ENCODE peak calls at places on chromosomes 3 and 15, in five cellular contexts. O is CD4-positive, alpha-beta memory T cell; E is cardiac muscle cell; P is lower lobe of right lung; W is ovary. I is an unnamed sample.

GRCh38 chr3:17639257-17639656 is 103.2 kb downstream of the TBC1D5 start:
- DNase-seq in E (no peak), W (no peak), P (no peak), O (no peak), I (no peak)

GRCh38 chr3:117903226-117903625 is 1131.4 kb downstream of the IGSF11 start:
- DNase-seq in P (no peak), W (no peak), O (no peak), E (no peak), I (no peak)

GRCh38 chr3:185846041-185846440 is 21.2 kb upstream of the IGF2BP2 start:
- DNase-seq in E (peak; percentile 24), O (no peak), P (no peak), W (no peak), I (no peak)

GRCh38 chr3:176970770-176971169 is 226.5 kb downstream of the TBL1XR1 start:
- DNase-seq in P (no peak), O (no peak), W (no peak), E (no peak), I (no peak)

GRCh38 chr15:41832875-41833274 is 5.0 kb downstream of the JMJD7 start:
- DNase-seq in O (no peak), W (no peak), E (no peak), P (peak; percentile 68), I (no peak)

GRCh38 chr15:27820722-27821121 is 278.4 kb downstream of the OCA2 start:
- DNase-seq in O (no peak), P (no peak), W (no peak), E (no peak), I (no peak)

GRCh38 chr3:4978966-4979400 is 254 bp upstream of the BHLHE40 start:
- DNase-seq in P (peak; percentile 98), W (peak; percentile 96), E (peak; percentile 92), O (peak; percentile 87), I (peak; percentile 84)

GRCh38 chr3:132785292-132785691 is 63.1 kb upstream of the NPHP3 start:
- DNase-seq in W (no peak), O (no peak), E (no peak), P (no peak), I (no peak)

GRCh38 chr3:73419993-73420392 is 204.7 kb downstream of the PDZRN3 start:
- DNase-seq in E (no peak), W (no peak), P (no peak), O (no peak), I (no peak)

GRCh38 chr3:42118762-42119361 is 27.7 kb downstream of the TRAK1 start:
- DNase-seq in W (no peak), O (no peak), E (peak; percentile 52), P (no peak), I (no peak)

GRCh38 chr15:45417303-45417950 is 39.1 kb upstream of the GATM start:
- DNase-seq in O (no peak), W (no peak), E (no peak), P (no peak), I (no peak)

GRCh38 chr3:140617135-140617534 is 60.7 kb upstream of the TRIM42 start:
- DNase-seq in P (no peak), E (no peak), O (no peak), W (no peak), I (no peak)

GRCh38 chr3:56366641-56366984 is 101.7 kb downstream of the ERC2 start:
- DNase-seq in W (no peak), E (no peak), P (no peak), O (no peak), I (no peak)

GRCh38 chr15:78761020-78761419 is 50.2 kb downstream of the ADAMTS7 start:
- DNase-seq in W (no peak), E (no peak), O (no peak), P (no peak), I (no peak)

GRCh38 chr3:53161820-53162671 is 1.0 kb downstream of the PRKCD start:
- DNase-seq in O (peak; percentile 31), W (peak; percentile 48), E (peak; percentile 53), P (peak; percentile 71), I (no peak)

GRCh38 chr15:101045236-101045646 is 126.1 kb downstream of the LRRK1 start:
- DNase-seq in P (peak; percentile 21), W (peak; percentile 63), O (no peak), E (no peak), I (no peak)

GRCh38 chr3:3560566-3561336 is 238.5 kb upstream of the LRRN1 start:
- DNase-seq in E (no peak), W (no peak), O (no peak), P (no peak), I (no peak)

GRCh38 chr3:140004271-140004670 is 69.3 kb downstream of the CLSTN2 start:
- DNase-seq in P (no peak), E (no peak), O (no peak), W (no peak), I (no peak)

GRCh38 chr3:100245932-100246331 is 14.9 kb upstream of the TBC1D23 start:
- DNase-seq in E (no peak), O (no peak), P (no peak), W (no peak), I (no peak)

GRCh38 chr15:77798151-77798550 is 165.4 kb upstream of the LINGO1 start:
- DNase-seq in E (no peak), P (no peak), O (no peak), W (no peak), I (no peak)

GRCh38 chr3:49013738-49014660 is 4.4 kb downstream of the DALRD3 start:
- DNase-seq in E (peak; percentile 42), O (peak; percentile 47), W (peak; percentile 43), P (no peak), I (no peak)

GRCh38 chr15:43253431-43254403 is 13.0 kb downstream of the TGM5 start:
- DNase-seq in W (no peak), O (peak; percentile 9), E (no peak), P (no peak), I (no peak)

GRCh38 chr15:86743283-86743903 is 663.7 kb downstream of the AGBL1 start:
- DNase-seq in W (no peak), E (peak; percentile 76), O (peak; percentile 38), P (no peak), I (no peak)

GRCh38 chr3:179760944-179761343 is 108.1 kb downstream of the USP13 start:
- DNase-seq in O (no peak), W (no peak), P (no peak), E (no peak), I (no peak)

GRCh38 chr3:135261916-135262315 is 466.9 kb downstream of the EPHB1 start:
- DNase-seq in W (no peak), E (no peak), P (no peak), O (no peak), I (no peak)

GRCh38 chr3:194306771-194307640 is 44.1 kb downstream of the CPN2 start:
- DNase-seq in E (no peak), W (no peak), P (no peak), O (no peak), I (no peak)

GRCh38 chr15:82122754-82123400 is 77.1 kb upstream of the MEX3B start:
- DNase-seq in P (no peak), E (no peak), O (no peak), W (peak; percentile 75), I (no peak)

DNA sequence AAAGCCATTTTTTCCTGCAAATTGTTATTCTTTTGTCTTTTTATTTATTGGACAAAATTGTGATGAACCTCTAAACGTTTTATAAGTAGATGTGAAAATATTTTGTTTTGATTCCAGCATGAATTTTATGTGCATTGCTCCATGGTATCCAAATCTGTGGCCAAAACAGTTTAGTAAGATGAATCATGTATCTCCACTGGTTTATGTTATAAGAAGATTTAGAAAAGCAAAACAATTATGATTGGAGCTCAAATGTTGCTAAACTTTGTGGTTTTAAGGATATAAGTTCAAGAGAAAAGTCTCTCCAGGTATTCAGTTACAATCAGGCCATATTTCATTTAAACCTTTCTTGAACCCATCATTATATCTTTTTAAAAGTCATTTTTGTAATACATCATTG is 80.9 kb downstream of the NECTIN3 start:
- DNase-seq in E (no peak), W (no peak), O (no peak), P (no peak), I (no peak)
- H3K27ac ChIP-seq in E (no peak overlapping the region), W (no peak overlapping the region), O (no peak overlapping the region), P (no peak overlapping the region), I (no peak overlapping the region)

DNA sequence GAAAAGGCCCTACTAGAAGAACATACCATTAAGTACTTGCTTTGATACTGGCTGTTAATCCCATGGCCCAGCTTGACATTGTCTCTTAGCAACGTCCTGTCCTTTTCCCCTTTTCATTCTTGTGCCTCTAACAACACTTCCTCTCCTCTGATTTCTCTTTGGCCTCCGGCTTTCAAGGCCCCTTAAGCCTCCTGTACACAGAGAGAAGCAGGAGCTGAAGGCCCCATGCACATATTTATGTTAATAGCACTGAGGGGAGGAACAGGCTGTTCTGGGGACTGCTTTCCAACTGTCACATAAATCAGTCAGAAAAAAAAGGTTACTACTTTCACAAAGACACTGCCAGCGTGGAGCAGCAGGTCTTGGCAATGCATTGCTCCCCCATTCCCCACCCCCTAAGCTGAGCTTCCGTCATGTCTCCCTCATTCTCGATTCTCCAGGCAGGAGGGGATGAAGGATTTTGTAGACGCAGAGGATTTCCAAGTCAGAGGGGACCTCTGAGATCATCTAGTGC is 257.4 kb upstream of the ADAMTS9 start:
- DNase-seq in E (peak; percentile 35), P (no peak), O (no peak), W (peak; percentile 36), I (no peak)
- H3K27ac ChIP-seq in E (peak overlapping the region; percentile 75), P (peak overlapping the region; percentile 51), O (no peak overlapping the region), W (no peak overlapping the region), I (no peak overlapping the region)

GRCh38 chr15:57554821-57555185 is 36.9 kb upstream of the MYZAP start:
- DNase-seq in E (no peak), W (no peak), P (no peak), O (no peak), I (no peak)
- H3K27ac ChIP-seq in E (peak overlapping the region; percentile 97), W (no peak overlapping the region), P (peak overlapping the region; percentile 87), O (no peak overlapping the region), I (peak overlapping the region; percentile 17)

DNA sequence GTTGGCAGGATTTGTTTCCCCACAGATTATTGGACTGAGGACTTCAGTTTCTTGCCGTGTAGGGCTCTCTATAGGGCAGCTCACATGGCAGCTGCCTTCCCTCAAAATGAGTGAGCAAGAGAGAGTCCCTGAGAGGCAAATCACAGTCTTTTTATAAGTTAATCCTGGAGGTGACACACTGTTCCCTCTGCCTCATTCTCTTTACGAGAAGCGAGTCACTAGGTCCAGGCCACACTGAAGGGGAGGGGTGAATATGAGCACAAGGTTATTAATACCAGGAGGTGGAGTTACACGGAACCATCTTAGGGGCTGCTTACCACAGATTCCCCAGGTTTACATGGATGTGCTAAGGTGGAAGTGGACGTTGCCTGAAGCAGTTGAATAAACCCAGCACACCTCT is 77.0 kb downstream of the LPP start:
- DNase-seq in P (no peak), W (no peak), E (no peak), O (no peak), I (no peak)
- H3K27ac ChIP-seq in P (no peak overlapping the region), W (no peak overlapping the region), E (no peak overlapping the region), O (no peak overlapping the region), I (no peak overlapping the region)

GRCh38 chr15:22945071-22945470 is 35.1 kb downstream of the CYFIP1 start:
- DNase-seq in P (no peak), W (no peak), E (no peak), O (no peak), I (no peak)
- H3K27ac ChIP-seq in P (no peak overlapping the region), W (no peak overlapping the region), E (no peak overlapping the region), O (no peak overlapping the region), I (no peak overlapping the region)